ENCODE peak calls at places on chromosomes 5 and 9, in four cellular contexts. One of them, this sample, is unnamed.

GRCh38 chr9:91818226-91818587 is 131.8 kb downstream of the ROR2 start:
- DNase-seq in heart left ventricle: no peak
- DNase-seq in body of pancreas: no peak
- DNase-seq in HFF-Myc: no peak
- DNase-seq in this sample: no peak

GRCh38 chr9:129752915-129753724 is at the start of gene PTGES:
- DNase-seq in HFF-Myc: peak
- DNase-seq in body of pancreas: peak
- DNase-seq in heart left ventricle: peak
- DNase-seq in this sample: peak

GRCh38 chr5:157026789-157027424 is 32.0 kb downstream of the HAVCR1 start:
- DNase-seq in HFF-Myc: no peak
- DNase-seq in heart left ventricle: no peak
- DNase-seq in body of pancreas: peak
- DNase-seq in this sample: peak

GRCh38 chr5:35317586-35317985 is 87.3 kb upstream of the PRLR start:
- DNase-seq in HFF-Myc: no peak
- DNase-seq in heart left ventricle: no peak
- DNase-seq in body of pancreas: no peak
- DNase-seq in this sample: no peak

GRCh38 chr9:136978073-136978864 is 965 bp downstream of the PTGDS start:
- DNase-seq in body of pancreas: peak
- DNase-seq in HFF-Myc: no peak
- DNase-seq in heart left ventricle: peak
- DNase-seq in this sample: peak

GRCh38 chr5:90873033-90873517 is 314.5 kb downstream of the ADGRV1 start:
- DNase-seq in heart left ventricle: no peak
- DNase-seq in HFF-Myc: no peak
- DNase-seq in body of pancreas: peak
- DNase-seq in this sample: no peak

GRCh38 chr9:18909140-18910018 is 123.6 kb downstream of the SAXO1 start:
- DNase-seq in heart left ventricle: no peak
- DNase-seq in body of pancreas: no peak
- DNase-seq in HFF-Myc: no peak
- DNase-seq in this sample: no peak

GRCh38 chr5:143714629-143715028 is 97.3 kb upstream of the HMHB1 start:
- DNase-seq in heart left ventricle: no peak
- DNase-seq in HFF-Myc: no peak
- DNase-seq in body of pancreas: no peak
- DNase-seq in this sample: peak

GRCh38 chr5:174571662-174572397 is 152.6 kb upstream of the MSX2 start:
- DNase-seq in body of pancreas: peak
- DNase-seq in heart left ventricle: peak
- DNase-seq in HFF-Myc: peak
- DNase-seq in this sample: peak
- TF ChIP-seq CTCF in body of pancreas: no peak
- TF ChIP-seq CTCF in heart left ventricle: no peak
- TF ChIP-seq CTCF in HFF-Myc: peak
- TF ChIP-seq CTCF in this sample: no peak

DNA sequence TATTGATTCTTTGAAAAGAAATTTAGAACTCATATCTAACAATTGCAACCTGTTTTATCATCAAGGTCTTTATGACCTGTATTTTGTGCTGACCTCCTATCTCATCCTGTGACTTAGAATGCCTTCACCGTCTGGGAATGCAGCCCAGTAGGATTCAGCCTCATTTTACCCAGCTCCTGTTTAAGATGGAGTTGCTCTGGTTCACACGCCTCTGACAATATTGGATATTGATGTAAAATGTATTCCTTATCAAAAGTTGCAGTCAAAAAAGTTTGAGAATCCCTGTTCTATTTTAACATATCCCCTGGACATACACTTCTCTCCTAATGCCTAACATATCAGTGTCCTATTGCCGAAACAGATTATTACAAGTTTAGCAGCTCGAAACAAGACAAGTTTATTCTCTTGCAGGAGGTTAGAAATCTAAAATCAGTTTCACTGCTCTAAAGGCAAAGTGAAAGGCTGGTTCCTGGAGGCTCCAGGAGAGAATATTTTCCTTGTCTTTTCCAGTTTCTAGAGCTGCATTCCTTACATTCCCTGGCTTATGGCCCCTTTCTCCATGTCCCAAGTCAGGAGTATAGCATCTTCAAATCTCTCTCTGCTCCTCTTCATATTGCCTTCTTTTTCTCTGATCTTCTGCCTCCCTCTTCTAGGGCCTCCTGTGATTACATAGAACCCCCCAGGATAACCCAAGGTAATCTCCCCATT is 31.5 kb upstream of the LVRN start:
- DNase-seq in HFF-Myc: no peak
- DNase-seq in body of pancreas: no peak
- DNase-seq in heart left ventricle: no peak
- DNase-seq in this sample: no peak
- H3K4me3 ChIP-seq in HFF-Myc: no peak
- H3K4me3 ChIP-seq in body of pancreas: no peak
- H3K4me3 ChIP-seq in heart left ventricle: no peak
- H3K4me3 ChIP-seq in this sample: no peak

DNA sequence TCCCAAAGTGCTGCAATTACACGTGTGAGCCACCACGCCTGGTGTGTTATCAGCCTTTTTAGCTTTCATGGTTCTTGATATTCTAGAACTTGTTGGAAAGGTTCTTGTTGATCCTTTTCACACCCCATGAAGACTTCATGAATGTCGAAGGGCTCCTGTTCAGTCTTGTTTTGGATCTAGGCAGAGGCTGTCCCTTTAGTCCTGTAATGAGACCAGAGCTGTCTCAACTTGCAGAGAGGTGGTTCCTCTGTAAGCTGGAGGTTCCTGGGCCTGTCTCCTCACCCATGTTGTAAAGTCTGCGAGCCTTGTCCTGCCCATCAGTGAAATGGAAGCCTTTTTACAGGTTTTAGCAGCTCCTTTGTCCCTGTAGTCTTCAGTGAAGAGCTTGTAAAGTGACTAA is 38.2 kb downstream of the PRRC2B start:
- DNase-seq in body of pancreas: no peak
- DNase-seq in HFF-Myc: no peak
- DNase-seq in heart left ventricle: no peak
- DNase-seq in this sample: peak
- TF ChIP-seq CTCF in body of pancreas: no peak
- TF ChIP-seq CTCF in HFF-Myc: no peak
- TF ChIP-seq CTCF in heart left ventricle: no peak
- TF ChIP-seq CTCF in this sample: no peak

GRCh38 chr5:14871573-14872069 is at the start of gene ANKH:
- DNase-seq in body of pancreas: peak
- DNase-seq in HFF-Myc: no peak
- DNase-seq in heart left ventricle: peak
- DNase-seq in this sample: peak

GRCh38 chr5:14872070-14872989 is 752 bp upstream of the ANKH start:
- DNase-seq in HFF-Myc: no peak
- DNase-seq in body of pancreas: peak
- DNase-seq in heart left ventricle: peak
- DNase-seq in this sample: no peak

GRCh38 chr5:14873790-14874189 is 2.2 kb upstream of the ANKH start:
- DNase-seq in HFF-Myc: no peak
- DNase-seq in heart left ventricle: no peak
- DNase-seq in body of pancreas: no peak
- DNase-seq in this sample: no peak

GRCh38 chr5:14871084-14871572 is 450 bp downstream of the ANKH start:
- DNase-seq in body of pancreas: peak
- DNase-seq in HFF-Myc: no peak
- DNase-seq in heart left ventricle: peak
- DNase-seq in this sample: no peak

DNA sequence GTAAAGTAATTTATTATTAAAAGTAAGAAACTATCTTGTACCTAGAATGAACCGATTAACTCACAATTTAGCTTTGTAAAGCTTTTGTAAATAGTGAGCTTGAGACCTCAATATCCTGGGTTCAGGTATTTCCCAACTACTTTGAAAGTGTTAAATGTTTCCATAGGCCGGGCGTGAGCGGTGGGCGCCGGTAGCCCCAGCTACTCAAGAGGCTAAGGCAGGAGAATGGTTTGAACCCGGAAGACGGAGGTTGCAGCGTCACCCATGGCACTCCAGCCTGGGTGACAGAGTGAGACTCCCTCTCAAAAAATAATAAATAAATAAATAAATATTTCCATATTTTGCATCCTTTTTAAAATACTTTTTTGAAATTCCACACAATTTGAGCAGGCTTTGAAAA is 1.5 kb upstream of the ANKH start:
- DNase-seq in body of pancreas: no peak
- DNase-seq in HFF-Myc: no peak
- DNase-seq in heart left ventricle: no peak
- DNase-seq in this sample: no peak
- H3K4me3 ChIP-seq in body of pancreas: no peak
- H3K4me3 ChIP-seq in HFF-Myc: no peak
- H3K4me3 ChIP-seq in heart left ventricle: peak
- H3K4me3 ChIP-seq in this sample: peak

GRCh38 chr9:124311283-124311682 is 53.5 kb downstream of the NEK6 start:
- DNase-seq in heart left ventricle: no peak
- DNase-seq in HFF-Myc: no peak
- DNase-seq in body of pancreas: no peak
- DNase-seq in this sample: no peak
- TF ChIP-seq CTCF in heart left ventricle: no peak
- TF ChIP-seq CTCF in HFF-Myc: no peak
- TF ChIP-seq CTCF in body of pancreas: no peak
- TF ChIP-seq CTCF in this sample: no peak